ENCODE peak calls at places on chromosome 16, in ten cellular contexts. F is neural progenitor cell; P is ascending aorta; D is mesendoderm; A is mammary epithelial cell; B is colonic mucosa; H is CD8-positive, alpha-beta memory T cell; K is iPS DF 6.9; V is GM23248; I is CD4-positive, alpha-beta memory T cell. S is an unnamed sample. For H3K4me1, the result is how much of the 10 kb centered on the place peaks cover.

GRCh38 chr16:84277244-84277823 is 17.3 kb upstream of the WFDC1 start:
- DNase-seq in F (peak), P (peak), D (peak), A (peak), B (peak), H (peak), K (no peak), V (peak), I (peak), S (peak)

GRCh38 chr16:72921620-72922019 is 126.3 kb downstream of the ZFHX3 start:
- DNase-seq in F (no peak), P (peak), D (no peak), A (no peak), B (no peak), H (no peak), K (no peak), V (peak), I (no peak), S (no peak)

GRCh38 chr16:88076211-88076931 is 125.1 kb downstream of the BANP start:
- DNase-seq in F (peak), P (no peak), D (no peak), A (no peak), B (no peak), H (no peak), K (no peak), V (no peak), I (no peak), S (no peak)

GRCh38 chr16:75293173-75293572 is 41.7 kb upstream of the BCAR1 start:
- DNase-seq in F (no peak), P (no peak), D (no peak), A (no peak), B (no peak), H (no peak), K (no peak), V (no peak), I (no peak), S (no peak)

GRCh38 chr16:67277294-67277998 is 1.9 kb upstream of the PLEKHG4 start:
- DNase-seq in F (no peak), P (peak), D (peak), A (peak), B (peak), H (no peak), K (no peak), V (peak), I (no peak), S (no peak)

GRCh38 chr16:970766-971581 is at the start of gene LMF1:
- DNase-seq in F (peak), P (peak), D (peak), A (peak), B (peak), H (peak), K (no peak), V (peak), I (peak), S (peak)

GRCh38 chr16:203246-203645 is 23.0 kb downstream of the HBQ1 start:
- DNase-seq in F (no peak), P (no peak), D (no peak), A (no peak), B (no peak), H (no peak), K (no peak), V (no peak), I (no peak), S (no peak)

GRCh38 chr16:48950184-48950583 is 331.5 kb downstream of the CBLN1 start:
- DNase-seq in F (no peak), P (no peak), D (no peak), A (peak), B (no peak), H (no peak), K (no peak), V (no peak), I (no peak), S (no peak)

GRCh38 chr16:69150146-69150865 is 17.9 kb downstream of the UTP4 start:
- DNase-seq in F (peak), P (peak), D (peak), A (peak), B (peak), H (no peak), K (no peak), V (peak), I (peak), S (no peak)

GRCh38 chr16:14486520-14487303 is 143.3 kb downstream of the PARN start:
- DNase-seq in F (peak), P (peak), D (peak), A (peak), B (peak), H (no peak), K (no peak), V (peak), I (no peak), S (peak)

GRCh38 chr16:79950932-79951719 is 350.6 kb upstream of the MAF start:
- DNase-seq in F (no peak), P (no peak), D (no peak), A (no peak), B (no peak), H (no peak), K (no peak), V (no peak), I (no peak), S (no peak)

GRCh38 chr16:87169509-87169985 is 147.6 kb downstream of the C16orf95 start:
- DNase-seq in F (no peak), P (no peak), D (no peak), A (no peak), B (no peak), H (no peak), K (no peak), V (peak), I (no peak), S (no peak)

GRCh38 chr16:11629071-11630030 is 38.9 kb upstream of the SNN start:
- DNase-seq in F (no peak), P (no peak), D (peak), A (no peak), B (no peak), H (no peak), K (no peak), V (no peak), I (no peak), S (peak)

GRCh38 chr16:85258616-85259015 is 146.3 kb upstream of the CIBAR2 start:
- DNase-seq in F (peak), P (no peak), D (no peak), A (no peak), B (no peak), H (no peak), K (no peak), V (no peak), I (no peak), S (no peak)

GRCh38 chr16:21643787-21644186 is 8.6 kb downstream of the IGSF6 start:
- DNase-seq in F (no peak), P (no peak), D (no peak), A (no peak), B (no peak), H (no peak), K (no peak), V (no peak), I (no peak), S (no peak)

GRCh38 chr16:24844101-24845030 is 1.4 kb upstream of the SLC5A11 start:
- DNase-seq in F (no peak), P (no peak), D (peak), A (peak), B (peak), H (no peak), K (no peak), V (no peak), I (no peak), S (no peak)

GRCh38 chr16:65731840-65732239 is 610.0 kb upstream of the CDH11 start:
- DNase-seq in F (no peak), P (no peak), D (no peak), A (peak), B (no peak), H (no peak), K (no peak), V (peak), I (no peak), S (no peak)

GRCh38 chr16:23016372-23016771 is 132.9 kb downstream of the USP31 start:
- DNase-seq in F (no peak), P (no peak), D (no peak), A (no peak), B (peak), H (no peak), K (no peak), V (no peak), I (no peak), S (no peak)

GRCh38 chr16:30903596-30903995 is 7.2 kb downstream of the CTF1 start:
- DNase-seq in F (no peak), P (peak), D (peak), A (no peak), B (no peak), H (no peak), K (no peak), V (peak), I (no peak), S (no peak)

GRCh38 chr16:49345829-49346228 is 27.8 kb upstream of the C16orf78 start:
- DNase-seq in F (peak), P (no peak), D (peak), A (peak), B (no peak), H (no peak), K (no peak), V (peak), I (no peak), S (no peak)

GRCh38 chr16:86078121-86078600 is 179.2 kb downstream of the IRF8 start:
- DNase-seq in F (no peak), P (peak), D (no peak), A (no peak), B (no peak), H (no peak), K (no peak), V (no peak), I (no peak), S (no peak)

GRCh38 chr16:67014641-67015315 is 14.2 kb upstream of the CBFB start:
- DNase-seq in F (no peak), P (no peak), D (no peak), A (no peak), B (no peak), H (no peak), K (no peak), V (no peak), I (no peak), S (no peak)

GRCh38 chr16:53053967-53054669 is 673 bp upstream of the CHD9 start:
- DNase-seq in F (no peak), P (no peak), D (peak), A (no peak), B (peak), H (no peak), K (no peak), V (peak), I (no peak), S (peak)

GRCh38 chr16:11833951-11834695 is 17.2 kb downstream of the RSL1D1 start:
- DNase-seq in F (no peak), P (no peak), D (no peak), A (peak), B (no peak), H (no peak), K (no peak), V (peak), I (no peak), S (no peak)

GRCh38 chr16:31301708-31302400 is 42.1 kb downstream of the ITGAM start:
- DNase-seq in F (peak), P (no peak), D (no peak), A (peak), B (no peak), H (no peak), K (no peak), V (peak), I (no peak), S (no peak)

GRCh38 chr16:57000271-57001025 is 11.1 kb downstream of the NLRC5 start:
- DNase-seq in F (no peak), P (peak), D (no peak), A (peak), B (no peak), H (peak), K (no peak), V (peak), I (peak), S (peak)

GRCh38 chr16:309476-309875 is 26.5 kb downstream of the PDIA2 start:
- DNase-seq in F (no peak), P (no peak), D (peak), A (no peak), B (no peak), H (no peak), K (no peak), V (no peak), I (no peak), S (no peak)

GRCh38 chr16:49336581-49336980 is 37.0 kb upstream of the C16orf78 start:
- DNase-seq in F (no peak), P (no peak), D (no peak), A (no peak), B (no peak), H (no peak), K (no peak), V (no peak), I (no peak), S (no peak)

GRCh38 chr16:61862221-61862620 is 174.0 kb downstream of the CDH8 start:
- DNase-seq in F (no peak), P (no peak), D (no peak), A (no peak), B (no peak), H (no peak), K (no peak), V (no peak), I (no peak), S (no peak)

GRCh38 chr16:47488051-47488450 is 26.9 kb downstream of the PHKB start:
- DNase-seq in F (no peak), P (no peak), D (no peak), A (no peak), B (no peak), H (no peak), K (no peak), V (no peak), I (no peak), S (no peak)

GRCh38 chr16:79170565-79171242 is 429.8 kb downstream of the MAF start:
- DNase-seq in F (no peak), P (peak), D (no peak), A (no peak), B (no peak), H (no peak), K (no peak), V (peak), I (no peak), S (no peak)

GRCh38 chr16:85084841-85085535 is 27.3 kb downstream of the CIBAR2 start:
- DNase-seq in F (no peak), P (no peak), D (no peak), A (no peak), B (no peak), H (no peak), K (no peak), V (no peak), I (no peak), S (no peak)

GRCh38 chr16:56869513-56870270 is 4.7 kb downstream of the SLC12A3 start:
- DNase-seq in F (peak), P (no peak), D (peak), A (no peak), B (no peak), H (no peak), K (peak), V (peak), I (no peak), S (no peak)

GRCh38 chr16:64892843-64893242 is 229.0 kb downstream of the CDH11 start:
- DNase-seq in F (no peak), P (no peak), D (no peak), A (no peak), B (no peak), H (no peak), K (no peak), V (peak), I (no peak), S (no peak)

GRCh38 chr16:27444470-27444869 is 42.5 kb downstream of the IL21R start:
- DNase-seq in F (no peak), P (no peak), D (no peak), A (no peak), B (no peak), H (no peak), K (no peak), V (no peak), I (no peak), S (no peak)

GRCh38 chr16:49937886-49938285 is 82.0 kb upstream of the ZNF423 start:
- DNase-seq in F (no peak), P (no peak), D (no peak), A (no peak), B (no peak), H (no peak), K (no peak), V (no peak), I (no peak), S (no peak)

GRCh38 chr16:82995927-82996441 is 369.2 kb downstream of the CDH13 start:
- DNase-seq in F (no peak), P (peak), D (no peak), A (peak), B (peak), H (no peak), K (no peak), V (peak), I (no peak), S (no peak)

GRCh38 chr16:87686697-87687570 is 78.9 kb downstream of the KLHDC4 start:
- DNase-seq in F (no peak), P (no peak), D (no peak), A (no peak), B (no peak), H (no peak), K (no peak), V (peak), I (no peak), S (no peak)

GRCh38 chr16:75621170-75621477 is 2.0 kb downstream of the ADAT1 start:
- DNase-seq in F (peak), P (no peak), D (peak), A (peak), B (no peak), H (no peak), K (no peak), V (peak), I (no peak), S (no peak)

DNA sequence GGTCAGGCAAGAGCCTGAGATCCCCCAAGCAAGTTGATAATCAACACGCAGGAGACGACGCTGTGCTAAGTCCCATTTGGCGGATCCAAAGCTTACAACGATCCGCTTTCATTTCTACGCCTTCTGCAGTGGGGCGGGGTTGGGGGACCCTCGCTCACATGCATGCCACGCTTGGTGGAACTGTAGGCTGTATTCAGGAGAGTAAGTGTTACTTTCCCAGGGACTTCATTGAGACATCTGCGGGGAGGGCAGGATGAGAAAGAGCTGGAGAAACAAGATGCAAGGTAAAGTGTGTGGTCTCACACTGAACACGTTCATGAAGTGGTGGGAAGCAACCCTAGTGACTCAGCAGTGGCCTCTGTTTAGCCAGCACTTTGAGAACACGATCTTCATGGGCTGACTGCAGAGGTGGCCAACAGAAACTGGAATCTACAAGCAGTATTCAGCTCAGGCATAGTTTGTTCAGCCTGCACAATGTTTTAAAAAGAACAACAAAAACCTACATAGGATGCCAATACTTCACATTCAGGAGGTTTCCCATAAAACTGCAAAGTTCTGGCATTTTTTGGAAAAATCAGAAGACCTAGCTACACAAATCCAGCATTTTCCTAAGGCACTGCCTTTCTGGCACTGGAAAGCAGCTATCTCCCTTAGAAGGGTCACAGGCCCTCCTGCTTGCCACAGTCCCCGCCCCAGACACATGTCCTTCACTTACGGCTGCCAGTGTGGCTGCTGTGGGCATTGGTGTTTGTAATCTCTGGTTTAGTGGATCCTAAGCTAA is 100.3 kb downstream of the XYLT1 start:
- DNase-seq in F (no peak), P (no peak), D (no peak), A (no peak), B (no peak), H (no peak), K (no peak), V (peak), I (no peak), S (no peak)
- H3K4me1 ChIP-seq in F (under half), P (under half), D (under half), A (under half), B (under half), H (half or more), K (under half), V (under half), I (half or more), S (under half)

GRCh38 chr16:3761375-3762079 is 44.2 kb upstream of the TRAP1 start:
- DNase-seq in F (no peak), P (peak), D (no peak), A (no peak), B (no peak), H (no peak), K (no peak), V (no peak), I (no peak), S (no peak)
- H3K27ac ChIP-seq in F (no peak), P (no peak), D (no peak), A (no peak), B (no peak), H (no peak), K (no peak), V (no peak), I (no peak), S (no peak)

DNA sequence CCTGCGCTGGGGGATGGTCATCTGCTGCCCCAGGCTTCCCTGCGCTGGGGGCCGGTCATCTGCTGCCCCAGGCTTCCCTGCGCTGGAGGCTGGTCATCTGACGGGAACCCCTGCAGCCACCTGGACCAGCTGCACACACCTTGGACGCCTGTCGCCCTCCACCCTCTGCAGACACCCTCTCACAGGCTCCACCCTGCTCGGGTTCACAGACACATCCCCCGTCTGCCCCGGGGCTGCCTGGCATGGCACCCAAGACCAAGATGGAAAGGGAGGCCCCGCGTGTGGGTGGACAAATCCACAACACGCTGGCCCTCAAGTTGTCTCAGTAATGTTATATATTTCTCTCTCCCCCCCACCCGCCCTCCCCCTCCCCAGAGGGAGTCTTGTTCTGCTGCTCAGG is 89.6 kb downstream of the ANKRD11 start:
- DNase-seq in F (no peak), P (no peak), D (no peak), A (no peak), B (no peak), H (no peak), K (no peak), V (no peak), I (no peak), S (no peak)
- H3K4me1 ChIP-seq in F (under half), P (under half), D (under half), A (under half), B (under half), H (half or more), K (under half), V (under half), I (half or more), S (half or more)

DNA sequence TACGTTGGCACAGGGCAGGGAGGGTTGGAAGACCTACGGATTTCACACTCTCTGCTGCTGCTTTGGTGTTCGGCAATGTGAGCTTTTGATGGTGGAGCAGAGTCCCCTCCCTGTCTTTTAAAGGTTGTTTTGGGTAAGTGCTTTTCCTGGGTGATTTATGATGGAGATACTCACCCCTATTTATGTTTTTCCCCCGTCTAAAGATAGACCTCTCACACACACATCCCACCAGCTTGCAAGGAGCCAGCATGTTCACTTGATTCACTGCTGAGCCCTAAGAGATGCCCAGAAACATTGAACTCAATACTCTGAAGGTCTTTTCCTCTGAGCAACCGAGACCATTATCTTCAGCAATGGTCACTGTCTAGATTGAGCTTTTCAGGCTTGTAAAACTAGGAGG is 8.3 kb downstream of the RBFOX1 start:
- DNase-seq in F (no peak), P (no peak), D (no peak), A (no peak), B (no peak), H (no peak), K (no peak), V (no peak), I (no peak), S (no peak)
- H3K27ac ChIP-seq in F (no peak), P (no peak), D (no peak), A (no peak), B (no peak), H (no peak), K (no peak), V (no peak), I (no peak), S (peak)